ENCODE peak calls at places on chromosome 12, in four cellular contexts. Y, X, Q and L are unnamed samples.
A peak's percentile ranks its signal among the peaks of the same experiment; 100 is the strongest.

GRCh38 chr12:59041241-59042121 is 121.2 kb upstream of the LRIG3 start:
- DNase-seq in Y (no peak), X (no peak), Q (no peak), L (no peak)

GRCh38 chr12:92419201-92419600 is 273.6 kb upstream of the BTG1 start:
- DNase-seq in Y (no peak), X (no peak), Q (no peak), L (no peak)

GRCh38 chr12:26112703-26113147 is 12.1 kb downstream of the BHLHE41 start:
- DNase-seq in Y (no peak), X (no peak), Q (no peak), L (no peak)

GRCh38 chr12:125386652-125387051 is 321.4 kb downstream of the AACS start:
- DNase-seq in Y (no peak), X (no peak), Q (no peak), L (no peak)

GRCh38 chr12:65631621-65632111 is 192.6 kb upstream of the HMGA2 start:
- DNase-seq in Y (no peak), X (no peak), Q (no peak), L (no peak)

GRCh38 chr12:92582466-92582865 is 120.3 kb upstream of the PLEKHG7 start:
- DNase-seq in Y (no peak), X (no peak), Q (no peak), L (no peak)

GRCh38 chr12:108214486-108214885 is 85.4 kb downstream of the WSCD2 start:
- DNase-seq in Y (peak; percentile 4), X (peak; percentile 67), Q (no peak), L (peak; percentile 35)

GRCh38 chr12:92297932-92298681 is 152.5 kb upstream of the BTG1 start:
- DNase-seq in Y (no peak), X (no peak), Q (no peak), L (no peak)

GRCh38 chr12:26748741-26749431 is 84.1 kb downstream of the ITPR2 start:
- DNase-seq in Y (no peak), X (no peak), Q (peak; percentile 86), L (no peak)

GRCh38 chr12:123531091-123531490 is 2.4 kb downstream of the RILPL1 start:
- DNase-seq in Y (no peak), X (no peak), Q (no peak), L (no peak)

GRCh38 chr12:59055204-59055839 is 135.0 kb upstream of the LRIG3 start:
- DNase-seq in Y (no peak), X (no peak), Q (no peak), L (no peak)

GRCh38 chr12:63844391-63845341 is at the start of gene SRGAP1:
- DNase-seq in Y (peak; percentile 26), X (peak; percentile 18), Q (no peak), L (peak; percentile 13)

GRCh38 chr12:55974308-55974724 is 438 bp downstream of the RAB5B start:
- DNase-seq in Y (peak; percentile 66), X (peak; percentile 65), Q (no peak), L (peak; percentile 43)

GRCh38 chr12:46981627-46982026 is 97.8 kb upstream of the PCED1B start:
- DNase-seq in Y (no peak), X (no peak), Q (no peak), L (no peak)

GRCh38 chr12:26810330-26810729 is 22.7 kb downstream of the ITPR2 start:
- DNase-seq in Y (no peak), X (no peak), Q (no peak), L (no peak)

GRCh38 chr12:49804821-49805220 is 23.4 kb downstream of the NCKAP5L start:
- DNase-seq in Y (no peak), X (no peak), Q (no peak), L (no peak)

GRCh38 chr12:116015525-116015924 is 262.0 kb downstream of the MED13L start:
- DNase-seq in Y (no peak), X (no peak), Q (no peak), L (no peak)

GRCh38 chr12:76137611-76138010 is 53.1 kb upstream of the NAP1L1 start:
- DNase-seq in Y (no peak), X (no peak), Q (no peak), L (no peak)

GRCh38 chr12:76720068-76720467 is 43.8 kb upstream of the ZDHHC17 start:
- DNase-seq in Y (no peak), X (no peak), Q (no peak), L (no peak)

GRCh38 chr12:84983289-84983688 is 52.8 kb downstream of the TSPAN19 start:
- DNase-seq in Y (no peak), X (no peak), Q (no peak), L (no peak)

GRCh38 chr12:46560874-46561273 is 188.3 kb upstream of the SLC38A2 start:
- DNase-seq in Y (no peak), X (no peak), Q (no peak), L (no peak)

GRCh38 chr12:123243851-123244250 is 10.6 kb downstream of the MTRFR start:
- DNase-seq in Y (no peak), X (no peak), Q (no peak), L (no peak)

GRCh38 chr12:29566441-29566840 is 69.0 kb upstream of the OVCH1 start:
- DNase-seq in Y (no peak), X (no peak), Q (no peak), L (no peak)

GRCh38 chr12:32312049-32312670 is 87.2 kb upstream of the FGD4 start:
- DNase-seq in Y (peak; percentile 7), X (no peak), Q (peak; percentile 21), L (peak; percentile 15)

GRCh38 chr12:24172773-24173447 is 223.4 kb upstream of the SOX5 start:
- DNase-seq in Y (no peak), X (no peak), Q (peak; percentile 20), L (no peak)
- TF ChIP-seq SPI1 in Y (no peak), X (no peak), Q (no peak), L (no peak)

DNA sequence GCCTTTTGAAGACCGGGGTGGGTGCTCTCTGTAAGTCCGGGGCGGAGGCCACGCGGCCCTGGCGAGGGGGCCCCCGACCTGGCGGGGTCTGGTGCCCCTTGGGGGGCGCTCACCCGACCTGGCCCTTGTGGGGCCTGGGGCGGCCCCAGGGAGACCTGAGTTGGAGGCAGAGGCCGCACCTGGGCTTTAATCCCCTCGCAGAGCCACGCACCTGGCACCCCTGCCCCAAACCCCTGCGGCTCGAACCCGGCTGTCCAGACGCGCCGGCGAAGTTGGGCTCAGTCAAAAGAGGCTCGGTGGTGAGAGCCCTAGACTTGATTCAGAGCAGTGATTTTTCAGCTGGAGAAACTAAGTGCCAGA is 267 bp downstream of the CFAP251 start:
- DNase-seq in Y (no peak), X (no peak), Q (no peak), L (peak; percentile 19)
- TF ChIP-seq SPI1 in Y (no peak), X (no peak), Q (no peak), L (no peak)

DNA sequence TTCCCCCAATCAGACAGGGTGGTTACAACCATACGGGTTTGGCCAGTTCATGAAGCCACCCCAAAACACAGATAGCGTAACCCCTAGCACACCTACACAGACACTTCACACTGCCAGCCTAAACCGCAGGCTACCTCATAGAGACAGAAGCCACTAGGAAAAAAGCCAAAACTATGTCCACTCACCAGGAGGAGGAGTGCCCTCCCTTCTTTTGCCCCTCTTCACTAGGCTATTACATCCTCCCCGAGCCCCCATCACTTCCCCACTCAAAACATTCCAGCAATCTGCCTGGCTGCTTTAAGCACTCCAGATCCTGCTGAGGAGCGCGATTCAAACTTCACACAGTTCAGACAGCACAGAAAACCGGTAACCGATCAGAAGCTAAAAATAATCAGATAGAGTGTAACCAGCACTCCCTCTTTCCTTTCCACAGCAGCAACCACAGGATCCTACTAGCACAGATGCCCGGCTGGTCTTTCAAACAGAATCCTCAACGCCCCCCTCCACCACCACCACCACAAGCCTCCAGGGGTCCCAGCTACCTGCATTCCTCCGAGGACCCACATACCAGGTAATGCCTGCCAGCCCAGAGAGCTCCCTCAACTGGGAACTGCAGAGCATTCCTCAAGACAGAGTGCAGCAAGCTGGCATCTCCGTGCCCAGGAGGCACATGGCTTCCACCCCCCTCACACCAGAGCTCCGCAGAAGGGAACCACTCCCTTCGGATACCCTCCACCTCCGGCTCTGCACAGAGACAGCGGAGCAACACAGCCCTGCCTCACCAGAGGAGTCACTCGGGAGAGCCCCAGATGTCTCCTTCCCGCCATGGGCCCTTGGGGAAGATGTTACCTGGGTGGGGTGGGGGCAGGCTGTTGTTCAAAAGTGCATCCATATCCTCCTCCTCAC is 1.5 kb downstream of the CHD4 start:
- DNase-seq in Y (peak; percentile 43), X (no peak), Q (no peak), L (no peak)
- TF ChIP-seq SPI1 in Y (no peak), X (no peak), Q (no peak), L (no peak)

GRCh38 chr12:52920937-52921336 is 16.1 kb upstream of the KRT8 start:
- DNase-seq in Y (no peak), X (no peak), Q (no peak), L (no peak)

GRCh38 chr12:52916225-52916624 is 11.3 kb upstream of the KRT8 start:
- DNase-seq in Y (no peak), X (no peak), Q (no peak), L (no peak)

GRCh38 chr12:52918784-52919183 is 13.9 kb upstream of the KRT8 start:
- DNase-seq in Y (no peak), X (no peak), Q (no peak), L (no peak)

GRCh38 chr12:52917800-52918199 is 12.9 kb upstream of the KRT8 start:
- DNase-seq in Y (no peak), X (no peak), Q (no peak), L (no peak)

DNA sequence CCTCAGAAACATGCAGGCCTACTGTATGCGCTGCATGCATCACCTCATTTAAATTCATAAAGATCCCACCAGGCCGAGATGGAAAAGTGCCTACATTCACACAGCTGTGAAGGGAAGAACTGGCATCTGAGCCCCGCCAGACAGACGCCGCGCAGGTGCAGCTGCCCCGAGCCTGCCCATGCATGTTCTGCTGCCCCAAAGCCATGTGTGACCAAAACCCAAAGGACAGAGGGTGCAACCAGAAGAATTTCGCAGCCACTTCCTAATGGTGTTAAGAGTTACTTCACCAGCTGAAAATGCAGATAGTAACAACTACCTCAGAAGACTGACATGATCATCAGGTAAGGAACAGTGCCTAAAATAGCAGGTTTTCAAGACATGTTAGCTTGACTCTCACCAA is 13.5 kb upstream of the KRT8 start:
- DNase-seq in Y (peak; percentile 17), X (no peak), Q (no peak), L (no peak)
- TF ChIP-seq SPI1 in Y (no peak), X (no peak), Q (no peak), L (no peak)

GRCh38 chr12:117036547-117036946 is 62.7 kb downstream of the TESC start:
- DNase-seq in Y (no peak), X (no peak), Q (no peak), L (no peak)
- TF ChIP-seq SPI1 in Y (no peak), X (no peak), Q (no peak), L (no peak)

DNA sequence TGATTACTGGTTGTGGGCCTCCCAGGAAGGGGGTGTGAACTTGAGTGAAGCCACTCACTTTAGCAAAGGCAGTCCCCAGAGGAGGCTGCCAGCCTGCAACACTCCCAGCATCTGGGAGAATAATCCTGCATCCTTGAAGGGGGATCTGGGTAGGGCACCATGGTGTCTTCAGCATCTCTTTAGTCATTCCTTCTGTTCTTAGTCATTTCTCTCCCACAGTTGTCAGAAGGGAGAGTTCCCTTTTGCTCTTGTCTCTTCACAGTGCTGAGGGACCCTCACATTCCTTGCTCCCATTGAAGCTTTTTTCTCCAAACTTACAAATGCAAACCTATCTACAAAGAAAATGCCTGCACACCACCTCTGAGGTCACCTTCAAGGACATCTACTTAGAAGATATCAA is 48.1 kb upstream of the CIT start:
- DNase-seq in Y (no peak), X (no peak), Q (no peak), L (no peak)
- TF ChIP-seq SPI1 in Y (no peak), X (no peak), Q (no peak), L (no peak)